ENCODE peak calls at places on chromosome 21, in ten cellular contexts. Z is NCI-H1694 treated with DMSO at 0.1 percent for 48 hours; G is KBM-7; K is mammary epithelial cell; J is ELR; N is stimulated activated naive CD8-positive, alpha-beta T cell treated with anti-CD3 and anti-CD28 coated beads, Interleukin-15, Interleukin-2, amounts not matched to agents 100 U/mL and 50 U/mL, for 24 hours; P is GM12864; O is HL-60; X is T follicular helper cell; I is activated naive CD4-positive, alpha-beta T cell. A is an unnamed sample.

GRCh38 chr21:34630536-34631143 is 15.7 kb upstream of the RCAN1 start:
- DNase-seq in Z (peak), P (no peak), X (no peak), G (peak), N (no peak), J (peak), I (no peak), O (no peak), K (peak), A (no peak)

GRCh38 chr21:42366292-42367010 is at the start of gene TFF1:
- DNase-seq in P (no peak), J (peak), Z (no peak), N (no peak), X (no peak), G (no peak), K (no peak), I (no peak), O (no peak), A (no peak)

GRCh38 chr21:41681939-41682718 is 84.7 kb downstream of the RIPK4 start:
- DNase-seq in O (no peak), X (no peak), I (no peak), N (no peak), P (no peak), G (no peak), Z (no peak), J (no peak), K (no peak), A (no peak)

GRCh38 chr21:44653123-44653522 is 1.3 kb downstream of the KRTAP12-4 start:
- DNase-seq in O (no peak), G (no peak), K (no peak), J (no peak), X (no peak), N (no peak), I (no peak), Z (no peak), P (no peak), A (no peak)

GRCh38 chr21:42080788-42081083 is 9.6 kb downstream of the UMODL1 start:
- DNase-seq in P (no peak), X (no peak), O (peak), J (peak), N (no peak), G (no peak), I (no peak), Z (no peak), K (peak), A (peak)

GRCh38 chr21:36441715-36442114 is 38.2 kb downstream of the CLDN14 start:
- DNase-seq in J (no peak), G (no peak), Z (no peak), P (no peak), O (no peak), K (no peak), I (no peak), N (no peak), X (no peak), A (no peak)

GRCh38 chr21:34642211-34643075 is 26.4 kb upstream of the CLIC6 start:
- DNase-seq in P (peak), G (no peak), K (peak), N (no peak), X (no peak), O (no peak), J (peak), Z (no peak), I (no peak), A (no peak)

GRCh38 chr21:30233636-30234035 is 17.7 kb upstream of the CLDN8 start:
- DNase-seq in I (no peak), P (no peak), K (no peak), J (no peak), O (no peak), G (no peak), X (no peak), Z (no peak), N (no peak), A (no peak)

GRCh38 chr21:33980276-33980916 is 64.8 kb upstream of the ATP5PO start:
- DNase-seq in P (no peak), K (no peak), G (no peak), N (no peak), J (peak), X (no peak), O (peak), Z (no peak), I (no peak), A (no peak)

A was measured in SIG-M5.